ENCODE peak calls at places on chromosomes 7 and 10, in eight cellular contexts. J, O, Q, L, C, H, X and Z are unnamed samples.
A peak's percentile ranks its signal among the peaks of the same experiment; 100 is the strongest.

GRCh38 chr10:122135251-122136025 is 135.7 kb upstream of the BTBD16 start:
- DNase-seq in J (no peak), X (no peak), O (no peak), L (no peak), H (no peak), C (no peak), Q (no peak), Z (no peak)

GRCh38 chr10:59626523-59626869 is 83.2 kb downstream of the SLC16A9 start:
- DNase-seq in L (no peak), O (no peak), Q (no peak), H (no peak), C (no peak), X (no peak), J (no peak), Z (no peak)

GRCh38 chr7:20539201-20539600 is 76.3 kb upstream of the ABCB5 start:
- DNase-seq in C (no peak), L (no peak), J (no peak), Q (no peak), O (no peak), H (no peak), X (no peak), Z (peak; percentile 22)

GRCh38 chr10:100470367-100470766 is 7.6 kb downstream of the WNT8B start:
- DNase-seq in C (no peak), J (no peak), O (no peak), Q (no peak), H (no peak), L (no peak), X (no peak), Z (peak; percentile 18)

GRCh38 chr7:131087756-131088658 is 239.7 kb upstream of the MKLN1 start:
- DNase-seq in Q (no peak), J (no peak), H (no peak), C (no peak), L (no peak), O (no peak), X (no peak), Z (no peak)

GRCh38 chr7:54833021-54833467 is 74.0 kb upstream of the SEC61G start:
- DNase-seq in O (no peak), X (no peak), H (no peak), Q (no peak), L (no peak), J (no peak), C (no peak), Z (no peak)

GRCh38 chr7:158357106-158357897 is 230.3 kb downstream of the PTPRN2 start:
- DNase-seq in L (no peak), O (no peak), J (no peak), C (no peak), Q (no peak), H (no peak), X (no peak), Z (no peak)

GRCh38 chr10:71351628-71352319 is 32.7 kb downstream of the SLC29A3 start:
- DNase-seq in H (no peak), J (no peak), L (no peak), X (no peak), O (no peak), C (no peak), Q (no peak), Z (no peak)

GRCh38 chr7:47100815-47101435 is 481.0 kb downstream of the TNS3 start:
- DNase-seq in Q (no peak), L (no peak), O (no peak), J (no peak), C (peak; percentile 78), H (no peak), X (no peak), Z (peak; percentile 54)

GRCh38 chr7:129247087-129247486 is 22.3 kb downstream of the AHCYL2 start:
- DNase-seq in O (no peak), H (no peak), X (no peak), J (no peak), Q (no peak), C (no peak), L (no peak), Z (no peak)

GRCh38 chr10:87844837-87845623 is 18.3 kb downstream of the KLLN start:
- DNase-seq in Q (no peak), J (no peak), L (no peak), H (no peak), C (no peak), X (no peak), O (no peak), Z (peak; percentile 66)

GRCh38 chr7:92930404-92930803 is 94.0 kb upstream of the CDK6 start:
- DNase-seq in L (no peak), Q (no peak), X (no peak), C (no peak), H (no peak), O (no peak), J (no peak), Z (no peak)

GRCh38 chr7:44772867-44773266 is 23.6 kb upstream of the PPIA start:
- DNase-seq in H (no peak), J (no peak), L (no peak), O (no peak), Q (no peak), C (no peak), X (no peak), Z (no peak)

GRCh38 chr7:93629291-93629801 is 54.8 kb upstream of the CALCR start:
- DNase-seq in H (no peak), L (no peak), Q (no peak), C (no peak), J (no peak), X (no peak), O (no peak), Z (no peak)

GRCh38 chr7:44071726-44072363 is 6.5 kb upstream of the PGAM2 start:
- DNase-seq in J (no peak), L (no peak), O (no peak), Q (no peak), C (no peak), X (no peak), H (no peak), Z (no peak)

GRCh38 chr7:27141591-27142561 is 1.6 kb downstream of the HOXA5 start:
- DNase-seq in L (no peak), H (no peak), C (peak; percentile 87), O (no peak), J (no peak), X (no peak), Q (no peak), Z (peak; percentile 87)

GRCh38 chr10:50610364-50610763 is 13.4 kb downstream of the SGMS1 start:
- DNase-seq in L (no peak), O (no peak), C (no peak), X (no peak), H (no peak), J (no peak), Q (no peak), Z (no peak)

GRCh38 chr10:80699602-80700039 is 161.9 kb downstream of the SH2D4B start:
- DNase-seq in O (peak; percentile 80), H (peak; percentile 63), J (peak; percentile 54), L (no peak), C (peak; percentile 72), X (peak; percentile 27), Q (peak; percentile 46), Z (peak; percentile 72)

GRCh38 chr10:85786401-85786899 is 580.1 kb downstream of the GRID1 start:
- DNase-seq in C (no peak), J (no peak), L (no peak), Q (no peak), H (no peak), O (no peak), X (no peak), Z (no peak)

GRCh38 chr7:30053068-30053467 is 24.9 kb downstream of the PLEKHA8 start:
- DNase-seq in Q (no peak), C (no peak), J (no peak), O (no peak), H (no peak), L (no peak), X (no peak), Z (no peak)

GRCh38 chr7:51446356-51446755 is 129.7 kb upstream of the COBL start:
- DNase-seq in C (no peak), O (no peak), H (no peak), L (no peak), J (no peak), X (no peak), Q (no peak), Z (no peak)

GRCh38 chr10:103645141-103646054 is 151.9 kb downstream of the NEURL1 start:
- DNase-seq in O (no peak), Q (no peak), X (no peak), C (peak; percentile 59), J (no peak), H (no peak), L (no peak), Z (no peak)

GRCh38 chr10:26739087-26739631 is 41.7 kb downstream of the PDSS1 start:
- DNase-seq in X (no peak), C (no peak), O (no peak), J (no peak), Q (no peak), H (no peak), L (no peak), Z (no peak)

GRCh38 chr10:75776738-75777504 is 345.5 kb downstream of the LRMDA start:
- DNase-seq in C (no peak), L (no peak), X (no peak), H (peak; percentile 53), O (no peak), J (no peak), Q (no peak), Z (no peak)

GRCh38 chr10:6990891-6991290 is 410.8 kb upstream of the PRKCQ start:
- DNase-seq in J (no peak), H (no peak), O (no peak), C (no peak), X (no peak), L (no peak), Q (no peak), Z (no peak)

GRCh38 chr7:99171731-99172130 is 27.8 kb upstream of the SMURF1 start:
- DNase-seq in Q (no peak), O (no peak), X (no peak), H (no peak), C (no peak), J (no peak), L (no peak), Z (no peak)

GRCh38 chr10:1638889-1639418 is 98.4 kb downstream of the ADARB2 start:
- DNase-seq in O (no peak), Q (no peak), X (no peak), H (peak; percentile 66), J (no peak), L (no peak), C (no peak), Z (peak; percentile 58)

GRCh38 chr7:96331775-96332174 is 9.9 kb upstream of the SLC25A13 start:
- DNase-seq in Q (no peak), L (no peak), O (no peak), H (no peak), C (no peak), J (no peak), X (no peak), Z (no peak)

GRCh38 chr10:110681023-110681681 is 37.0 kb downstream of the RBM20 start:
- DNase-seq in O (peak; percentile 56), J (no peak), Q (no peak), C (peak; percentile 39), H (peak; percentile 80), L (no peak), X (no peak), Z (no peak)

GRCh38 chr7:4556868-4557620 is 125.1 kb upstream of the FOXK1 start:
- DNase-seq in O (no peak), L (no peak), C (no peak), X (no peak), Q (no peak), J (no peak), H (no peak), Z (no peak)

GRCh38 chr7:5383314-5384098 is 40.1 kb downstream of the TNRC18 start:
- DNase-seq in L (no peak), O (no peak), J (no peak), C (no peak), Q (no peak), H (no peak), X (no peak), Z (no peak)